ENCODE peak calls at places on chromosomes 5 and 9, in ten cellular contexts. Z, G, M, E, J, H, P, R, L and B are unnamed samples.

GRCh38 chr5:85760519-85760918 is 857.2 kb upstream of the COX7C start:
- DNase-seq in Z (no peak), G (no peak), M (no peak), E (no peak), J (no peak), H (no peak), P (no peak), R (no peak), L (no peak), B (no peak)

GRCh38 chr5:95900383-95900958 is 61.2 kb downstream of the ELL2 start:
- DNase-seq in Z (no peak), G (no peak), M (no peak), E (peak), J (no peak), H (peak), P (no peak), R (peak), L (no peak), B (no peak)

GRCh38 chr5:157917909-157918809 is 59.2 kb upstream of the CLINT1 start:
- DNase-seq in Z (peak), G (peak), M (peak), E (peak), J (peak), H (peak), P (peak), R (peak), L (peak), B (peak)

GRCh38 chr5:53059281-53059680 is 50.3 kb downstream of the MOCS2 start:
- DNase-seq in Z (no peak), G (no peak), M (no peak), E (no peak), J (no peak), H (no peak), P (no peak), R (no peak), L (no peak), B (no peak)

GRCh38 chr9:22307013-22307711 is 139.5 kb upstream of the DMRTA1 start:
- DNase-seq in Z (peak), G (no peak), M (no peak), E (peak), J (no peak), H (no peak), P (peak), R (peak), L (peak), B (no peak)

GRCh38 chr9:28808042-28808441 is 1234.8 kb upstream of the C9orf72 start:
- DNase-seq in Z (no peak), G (no peak), M (no peak), E (no peak), J (no peak), H (no peak), P (no peak), R (no peak), L (no peak), B (no peak)

GRCh38 chr5:171661146-171661545 is 124.5 kb upstream of the SMIM23 start:
- DNase-seq in Z (no peak), G (no peak), M (no peak), E (no peak), J (no peak), H (no peak), P (no peak), R (no peak), L (no peak), B (no peak)

GRCh38 chr5:131607418-131607817 is 27.6 kb downstream of the RAPGEF6 start:
- DNase-seq in Z (no peak), G (no peak), M (no peak), E (no peak), J (no peak), H (no peak), P (no peak), R (no peak), L (no peak), B (no peak)

GRCh38 chr5:160961761-160962160 is 109.8 kb upstream of the ATP10B start:
- DNase-seq in Z (no peak), G (no peak), M (no peak), E (no peak), J (no peak), H (no peak), P (no peak), R (no peak), L (no peak), B (no peak)

GRCh38 chr5:138212828-138213160 is 329 bp downstream of the CDC23 start:
- DNase-seq in Z (no peak), G (peak), M (peak), E (no peak), J (no peak), H (no peak), P (no peak), R (peak), L (peak), B (no peak)

GRCh38 chr5:61306531-61307195 is 25.4 kb upstream of the ZSWIM6 start:
- DNase-seq in Z (no peak), G (no peak), M (no peak), E (no peak), J (no peak), H (no peak), P (no peak), R (no peak), L (no peak), B (no peak)

GRCh38 chr9:92492781-92493401 is 10.6 kb upstream of the ASPN start:
- DNase-seq in Z (no peak), G (no peak), M (no peak), E (no peak), J (no peak), H (no peak), P (no peak), R (no peak), L (no peak), B (no peak)

GRCh38 chr5:171680485-171680884 is 105.1 kb upstream of the SMIM23 start:
- DNase-seq in Z (no peak), G (no peak), M (no peak), E (no peak), J (no peak), H (no peak), P (no peak), R (no peak), L (no peak), B (no peak)

GRCh38 chr5:116738948-116739339 is 164.3 kb upstream of the SEMA6A start:
- DNase-seq in Z (no peak), G (no peak), M (no peak), E (no peak), J (no peak), H (no peak), P (no peak), R (no peak), L (no peak), B (no peak)

GRCh38 chr5:170411100-170411499 is 21.9 kb upstream of the KCNMB1 start:
- DNase-seq in Z (no peak), G (no peak), M (no peak), E (no peak), J (no peak), H (no peak), P (no peak), R (no peak), L (no peak), B (no peak)

GRCh38 chr5:104650313-104650712 is 1087.7 kb upstream of the NUDT12 start:
- DNase-seq in Z (no peak), G (no peak), M (no peak), E (no peak), J (no peak), H (no peak), P (no peak), R (no peak), L (no peak), B (no peak)

GRCh38 chr5:149990518-149991376 is 9.7 kb downstream of the TIGD6 start:
- DNase-seq in Z (peak), G (peak), M (peak), E (peak), J (peak), H (peak), P (peak), R (peak), L (peak), B (peak)

GRCh38 chr5:134511796-134512660 is 13.4 kb upstream of the JADE2 start:
- DNase-seq in Z (peak), G (peak), M (peak), E (peak), J (peak), H (peak), P (no peak), R (peak), L (no peak), B (peak)

GRCh38 chr9:99253772-99254431 is 31.8 kb downstream of the SEC61B start:
- DNase-seq in Z (no peak), G (peak), M (peak), E (no peak), J (no peak), H (no peak), P (no peak), R (no peak), L (no peak), B (no peak)

GRCh38 chr9:118644066-118644465 is 725.2 kb downstream of the BRINP1 start:
- DNase-seq in Z (no peak), G (no peak), M (no peak), E (no peak), J (no peak), H (no peak), P (no peak), R (no peak), L (no peak), B (no peak)

GRCh38 chr5:12662545-12663314 is 758.5 kb upstream of the CTNND2 start:
- DNase-seq in Z (no peak), G (no peak), M (no peak), E (no peak), J (no peak), H (no peak), P (no peak), R (no peak), L (no peak), B (no peak)

GRCh38 chr9:129428890-129429577 is 191.9 kb downstream of the C9orf50 start:
- DNase-seq in Z (no peak), G (no peak), M (no peak), E (no peak), J (no peak), H (no peak), P (no peak), R (no peak), L (no peak), B (no peak)

GRCh38 chr5:80707645-80708044 is 52.9 kb upstream of the DHFR start:
- DNase-seq in Z (no peak), G (no peak), M (no peak), E (no peak), J (no peak), H (no peak), P (no peak), R (no peak), L (no peak), B (no peak)

GRCh38 chr9:27967236-27967635 is 394.0 kb upstream of the C9orf72 start:
- DNase-seq in Z (no peak), G (no peak), M (no peak), E (no peak), J (no peak), H (no peak), P (no peak), R (no peak), L (no peak), B (no peak)

GRCh38 chr9:125747053-125747764 is at the start of gene PBX3:
- DNase-seq in Z (no peak), G (peak), M (peak), E (peak), J (peak), H (peak), P (no peak), R (peak), L (peak), B (peak)

GRCh38 chr5:78407458-78407857 is 47.0 kb downstream of the SCAMP1 start:
- DNase-seq in Z (no peak), G (no peak), M (no peak), E (no peak), J (no peak), H (no peak), P (no peak), R (no peak), L (no peak), B (no peak)

GRCh38 chr9:77789891-77790290 is 141.8 kb upstream of the GNA14 start:
- DNase-seq in Z (no peak), G (no peak), M (no peak), E (no peak), J (no peak), H (no peak), P (no peak), R (no peak), L (no peak), B (no peak)

DNA sequence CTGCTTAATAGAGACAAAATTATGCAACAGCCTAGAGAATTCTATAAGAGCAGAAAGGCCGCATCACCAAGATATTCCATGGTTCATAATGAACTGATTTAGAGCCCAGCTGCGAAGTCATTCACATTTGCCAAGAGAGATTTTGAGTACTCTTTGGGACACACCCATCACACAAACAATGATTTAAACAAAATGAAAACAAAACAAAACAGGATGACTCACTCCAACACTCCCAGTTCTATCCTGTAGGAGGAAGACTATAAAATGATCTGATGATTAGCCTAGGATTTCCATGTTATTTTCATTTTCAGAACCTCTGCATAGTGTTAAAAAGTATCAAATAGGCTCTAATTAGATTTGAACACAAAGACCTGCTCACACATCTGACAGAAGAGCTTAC is 145.8 kb upstream of the GNA14 start:
- DNase-seq in Z (no peak), G (no peak), M (no peak), E (no peak), J (no peak), H (no peak), P (peak), R (no peak), L (no peak), B (no peak)
- TF ChIP-seq CTCF in Z (no peak), G (no peak), M (peak), E (no peak), J (no peak), H (no peak), P (no peak), R (no peak), L (no peak), B (no peak)

GRCh38 chr9:21031091-21031817 is at the start of gene HACD4:
- DNase-seq in Z (no peak), G (peak), M (peak), E (peak), J (peak), H (peak), P (no peak), R (peak), L (peak), B (peak)
- TF ChIP-seq POLR2A in Z (no peak), G (no peak), M (no peak), E (no peak), J (no peak), H (no peak), P (no peak), R (no peak), L (no peak), B (no peak)

GRCh38 chr5:37844004-37844403 is 4.2 kb upstream of the GDNF start:
- DNase-seq in Z (no peak), G (no peak), M (no peak), E (no peak), J (no peak), H (no peak), P (no peak), R (no peak), L (no peak), B (no peak)
- H3K27ac ChIP-seq in Z (no peak), G (no peak), M (no peak), E (no peak), J (no peak), H (no peak), P (no peak), R (no peak), L (no peak), B (no peak)

GRCh38 chr5:154857534-154858250 is 735 bp upstream of the CNOT8 start:
- DNase-seq in Z (peak), G (peak), M (peak), E (peak), J (peak), H (peak), P (peak), R (peak), L (peak), B (peak)
- TF ChIP-seq CTCF in Z (peak), G (no peak), M (no peak), E (peak), J (peak), H (no peak), P (no peak), R (peak), L (no peak), B (peak)

DNA sequence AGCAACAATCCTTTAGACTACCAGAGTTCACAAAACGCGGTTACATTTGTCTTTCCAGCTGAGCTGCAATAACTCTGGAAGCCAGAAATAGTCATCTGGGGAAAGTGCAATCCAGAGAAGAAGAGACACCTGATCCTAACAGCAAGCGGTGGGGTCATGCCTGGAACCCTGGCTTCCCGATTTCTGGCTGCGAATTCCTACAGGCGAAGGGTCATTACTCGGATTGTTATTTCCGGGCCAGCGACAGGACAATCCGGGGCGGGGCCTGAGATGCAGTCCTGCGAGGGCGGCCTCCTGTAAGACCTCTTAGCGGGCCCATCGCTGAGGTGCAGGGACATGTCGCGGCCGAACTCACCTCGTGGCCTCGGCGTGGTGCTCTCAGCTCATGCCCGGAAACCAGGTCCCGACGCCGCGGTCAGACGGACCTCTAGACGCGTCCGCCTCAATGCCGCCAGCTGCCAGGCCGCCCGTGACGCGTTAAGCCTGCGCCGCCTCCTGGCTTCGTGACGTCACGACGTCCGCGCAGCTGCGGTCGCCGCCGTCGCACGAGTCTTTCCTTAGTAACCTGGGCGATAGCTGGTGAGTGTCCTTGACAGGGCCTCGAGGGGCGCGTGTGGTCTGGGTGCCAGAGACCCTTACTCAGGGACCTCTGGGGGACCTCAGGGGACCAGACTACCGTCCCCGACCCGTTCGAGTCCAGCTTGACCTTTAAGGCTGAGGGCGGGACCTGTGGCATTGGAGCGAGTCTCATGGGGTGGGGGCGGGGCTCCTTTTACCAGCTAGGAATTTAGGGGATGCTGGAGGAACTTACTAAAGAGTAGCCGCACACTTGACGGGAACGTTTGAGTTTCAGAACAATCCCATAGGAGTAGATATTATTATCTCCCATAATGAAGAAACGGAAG is at the start of the genes MRRF and RBM18:
- DNase-seq in Z (peak), G (peak), M (peak), E (peak), J (peak), H (peak), P (peak), R (peak), L (peak), B (peak)
- TF ChIP-seq POLR2A in Z (peak), G (peak), M (peak), E (no peak), J (peak), H (no peak), P (peak), R (peak), L (peak), B (peak)

DNA sequence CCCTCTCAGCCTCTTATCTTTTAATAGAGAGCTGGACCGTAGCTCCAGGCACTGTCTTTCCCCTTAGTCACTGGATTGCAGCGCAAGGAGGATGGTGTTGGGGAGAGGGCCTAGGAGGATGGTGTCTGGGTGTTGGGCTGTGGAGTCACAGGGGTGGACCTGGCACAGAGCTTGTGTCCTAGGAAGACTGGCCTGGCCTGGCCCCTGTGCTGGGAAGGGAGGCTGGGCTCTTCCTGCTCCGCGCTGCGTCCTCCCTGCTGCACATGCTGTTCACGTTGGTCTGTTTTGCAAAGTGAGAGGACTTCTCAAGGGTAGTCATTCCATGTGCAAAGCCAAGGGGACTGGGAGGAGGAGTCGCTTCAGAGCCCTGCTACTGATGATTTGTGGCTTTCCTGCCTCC is 123.9 kb downstream of the EHMT1 start:
- DNase-seq in Z (no peak), G (peak), M (no peak), E (no peak), J (no peak), H (no peak), P (no peak), R (no peak), L (no peak), B (no peak)
- H3K27ac ChIP-seq in Z (no peak), G (no peak), M (no peak), E (no peak), J (no peak), H (no peak), P (no peak), R (no peak), L (no peak), B (no peak)

GRCh38 chr9:127074561-127075548 is 47.6 kb downstream of the ANGPTL2 start:
- DNase-seq in Z (no peak), G (peak), M (no peak), E (no peak), J (no peak), H (peak), P (no peak), R (no peak), L (no peak), B (no peak)
- TF ChIP-seq CTCF in Z (no peak), G (no peak), M (no peak), E (no peak), J (no peak), H (no peak), P (no peak), R (no peak), L (no peak), B (no peak)

GRCh38 chr5:141639357-141640050 is 2.7 kb downstream of the RELL2 start:
- DNase-seq in Z (no peak), G (no peak), M (no peak), E (no peak), J (no peak), H (no peak), P (no peak), R (no peak), L (no peak), B (no peak)

GRCh38 chr5:141640698-141641097 is 3.9 kb downstream of the RELL2 start:
- DNase-seq in Z (no peak), G (no peak), M (no peak), E (no peak), J (no peak), H (no peak), P (no peak), R (no peak), L (no peak), B (no peak)

GRCh38 chr5:141638771-141639170 is 2.0 kb downstream of the RELL2 start:
- DNase-seq in Z (no peak), G (no peak), M (no peak), E (no peak), J (no peak), H (no peak), P (no peak), R (no peak), L (no peak), B (no peak)

GRCh38 chr5:141641634-141642278 is 5.0 kb downstream of the RELL2 start:
- DNase-seq in Z (no peak), G (no peak), M (no peak), E (no peak), J (no peak), H (no peak), P (no peak), R (no peak), L (peak), B (no peak)

GRCh38 chr5:141640051-141640415 is 3.2 kb downstream of the RELL2 start:
- DNase-seq in Z (no peak), G (no peak), M (no peak), E (no peak), J (no peak), H (no peak), P (no peak), R (no peak), L (no peak), B (no peak)
- TF ChIP-seq POLR2A in Z (no peak), G (no peak), M (no peak), E (no peak), J (no peak), H (no peak), P (no peak), R (no peak), L (no peak), B (no peak)